ENCODE peak calls at places on chromosome 12, in ten cellular contexts. T, H, U, B, E, P, V, Q, J and L are unnamed samples.

GRCh38 chr12:98416845-98417244 is 98.5 kb upstream of the TMPO start:
- DNase-seq in T (no peak), H (peak), U (no peak), B (peak), E (peak), P (no peak), V (no peak), Q (no peak), J (no peak), L (no peak)

GRCh38 chr12:127723236-127723635 is 543.7 kb upstream of the TMEM132C start:
- DNase-seq in T (no peak), H (no peak), U (no peak), B (no peak), E (no peak), P (no peak), V (no peak), Q (no peak), J (no peak), L (no peak)

GRCh38 chr12:91523831-91524230 is 341.2 kb upstream of the DCN start:
- DNase-seq in T (no peak), H (no peak), U (no peak), B (no peak), E (no peak), P (no peak), V (no peak), Q (no peak), J (no peak), L (no peak)

GRCh38 chr12:89950421-89950820 is 241.8 kb upstream of the ATP2B1 start:
- DNase-seq in T (no peak), H (no peak), U (no peak), B (no peak), E (no peak), P (no peak), V (no peak), Q (no peak), J (no peak), L (no peak)

GRCh38 chr12:108789546-108789945 is 58.2 kb upstream of the CORO1C start:
- DNase-seq in T (no peak), H (no peak), U (peak), B (no peak), E (no peak), P (no peak), V (no peak), Q (no peak), J (no peak), L (no peak)

GRCh38 chr12:123131291-123131831 is 19.5 kb downstream of the PITPNM2 start:
- DNase-seq in T (no peak), H (peak), U (no peak), B (no peak), E (no peak), P (no peak), V (no peak), Q (no peak), J (no peak), L (no peak)

GRCh38 chr12:24366514-24366913 is 417.0 kb upstream of the SOX5 start:
- DNase-seq in T (no peak), H (no peak), U (no peak), B (no peak), E (no peak), P (no peak), V (no peak), Q (no peak), J (no peak), L (no peak)

GRCh38 chr12:126447346-126447745 is 1382.1 kb downstream of the AACS start:
- DNase-seq in T (no peak), H (no peak), U (no peak), B (no peak), E (no peak), P (no peak), V (no peak), Q (no peak), J (no peak), L (no peak)

GRCh38 chr12:124927325-124928094 is 13.1 kb upstream of the UBC start:
- DNase-seq in T (peak), H (peak), U (peak), B (peak), E (peak), P (peak), V (peak), Q (peak), J (peak), L (peak)

GRCh38 chr12:64452559-64453329 is 824 bp downstream of the TBK1 start:
- DNase-seq in T (no peak), H (peak), U (no peak), B (peak), E (peak), P (no peak), V (no peak), Q (no peak), J (no peak), L (no peak)

GRCh38 chr12:79737875-79738718 is 47.3 kb upstream of the PAWR start:
- DNase-seq in T (no peak), H (peak), U (no peak), B (peak), E (peak), P (no peak), V (no peak), Q (no peak), J (peak), L (peak)

GRCh38 chr12:78666584-78666983 is 198.0 kb upstream of the SYT1 start:
- DNase-seq in T (no peak), H (no peak), U (no peak), B (no peak), E (no peak), P (no peak), V (no peak), Q (no peak), J (no peak), L (no peak)

GRCh38 chr12:111596985-111597730 is 2.0 kb downstream of the ATXN2 start:
- DNase-seq in T (peak), H (peak), U (peak), B (peak), E (peak), P (peak), V (peak), Q (no peak), J (peak), L (peak)

GRCh38 chr12:69243099-69244084 is 4.0 kb downstream of the CPSF6 start:
- DNase-seq in T (no peak), H (no peak), U (no peak), B (no peak), E (no peak), P (no peak), V (no peak), Q (no peak), J (no peak), L (no peak)

GRCh38 chr12:108839890-108840230 is 17.5 kb downstream of the SSH1 start:
- DNase-seq in T (no peak), H (no peak), U (peak), B (no peak), E (no peak), P (no peak), V (no peak), Q (no peak), J (no peak), L (no peak)

GRCh38 chr12:49863946-49864816 is 21.3 kb upstream of the BCDIN3D start:
- DNase-seq in T (no peak), H (peak), U (peak), B (no peak), E (no peak), P (no peak), V (no peak), Q (no peak), J (no peak), L (no peak)

GRCh38 chr12:26156201-26156871 is 31.5 kb upstream of the BHLHE41 start:
- DNase-seq in T (no peak), H (peak), U (no peak), B (no peak), E (no peak), P (no peak), V (no peak), Q (no peak), J (no peak), L (no peak)

GRCh38 chr12:71594214-71594948 is 69.3 kb downstream of the ZFC3H1 start:
- DNase-seq in T (no peak), H (peak), U (no peak), B (no peak), E (peak), P (no peak), V (peak), Q (no peak), J (peak), L (no peak)

GRCh38 chr12:12527820-12528296 is 34.8 kb downstream of the DUSP16 start:
- DNase-seq in T (no peak), H (no peak), U (no peak), B (no peak), E (no peak), P (no peak), V (no peak), Q (no peak), J (peak), L (no peak)

GRCh38 chr12:95385246-95385645 is 88.7 kb upstream of the METAP2 start:
- DNase-seq in T (no peak), H (no peak), U (no peak), B (no peak), E (peak), P (peak), V (no peak), Q (no peak), J (peak), L (no peak)

GRCh38 chr12:93502802-93503623 is 35.7 kb downstream of the MRPL42 start:
- DNase-seq in T (peak), H (peak), U (no peak), B (peak), E (peak), P (no peak), V (no peak), Q (peak), J (peak), L (peak)

GRCh38 chr12:31339831-31340622 is 14.1 kb upstream of the SINHCAF start:
- DNase-seq in T (no peak), H (no peak), U (no peak), B (no peak), E (no peak), P (no peak), V (no peak), Q (no peak), J (no peak), L (no peak)

GRCh38 chr12:47773062-47773857 is at the start of gene SLC48A1:
- DNase-seq in T (peak), H (peak), U (peak), B (peak), E (peak), P (peak), V (peak), Q (peak), J (peak), L (peak)

GRCh38 chr12:43914923-43915468 is 79.1 kb downstream of the TMEM117 start:
- DNase-seq in T (no peak), H (peak), U (no peak), B (no peak), E (peak), P (no peak), V (no peak), Q (no peak), J (no peak), L (no peak)

GRCh38 chr12:106321139-106321850 is 18.8 kb downstream of the TCP11L2 start:
- DNase-seq in T (no peak), H (no peak), U (no peak), B (no peak), E (no peak), P (no peak), V (peak), Q (no peak), J (no peak), L (no peak)

GRCh38 chr12:131928080-131928764 is 854 bp upstream of the PUS1 start:
- DNase-seq in T (no peak), H (peak), U (no peak), B (no peak), E (peak), P (no peak), V (peak), Q (peak), J (no peak), L (no peak)

GRCh38 chr12:29148958-29149690 is at the start of gene FAR2:
- DNase-seq in T (peak), H (peak), U (peak), B (no peak), E (peak), P (peak), V (peak), Q (peak), J (no peak), L (peak)

GRCh38 chr12:79455314-79455713 is 235.4 kb downstream of the PAWR start:
- DNase-seq in T (no peak), H (no peak), U (no peak), B (no peak), E (no peak), P (no peak), V (no peak), Q (no peak), J (no peak), L (no peak)

GRCh38 chr12:58408516-58408915 is 467.1 kb downstream of the ATP23 start:
- DNase-seq in T (no peak), H (no peak), U (no peak), B (no peak), E (peak), P (no peak), V (peak), Q (no peak), J (no peak), L (no peak)

GRCh38 chr12:120529641-120530314 is 820 bp upstream of the COQ5 start:
- DNase-seq in T (no peak), H (peak), U (no peak), B (peak), E (no peak), P (no peak), V (no peak), Q (no peak), J (peak), L (peak)

GRCh38 chr12:94714378-94714777 is 64.0 kb upstream of the TMCC3 start:
- DNase-seq in T (no peak), H (no peak), U (no peak), B (peak), E (peak), P (peak), V (no peak), Q (no peak), J (peak), L (no peak)

GRCh38 chr12:110844551-110845395 is 2.0 kb upstream of the CCDC63 start:
- DNase-seq in T (no peak), H (no peak), U (no peak), B (peak), E (peak), P (peak), V (peak), Q (no peak), J (no peak), L (no peak)

GRCh38 chr12:20596036-20596435 is 99.1 kb upstream of the SLCO1C1 start:
- DNase-seq in T (no peak), H (no peak), U (no peak), B (no peak), E (no peak), P (no peak), V (no peak), Q (no peak), J (no peak), L (no peak)

GRCh38 chr12:55716582-55717396 is 943 bp downstream of the BLOC1S1 start:
- DNase-seq in T (no peak), H (no peak), U (peak), B (peak), E (no peak), P (peak), V (peak), Q (no peak), J (no peak), L (no peak)

GRCh38 chr12:65597527-65597926 is 226.8 kb upstream of the HMGA2 start:
- DNase-seq in T (no peak), H (no peak), U (no peak), B (no peak), E (no peak), P (no peak), V (no peak), Q (no peak), J (no peak), L (no peak)

GRCh38 chr12:65594373-65594772 is 229.9 kb upstream of the HMGA2 start:
- DNase-seq in T (no peak), H (no peak), U (no peak), B (no peak), E (no peak), P (no peak), V (no peak), Q (no peak), J (no peak), L (peak)

GRCh38 chr12:65598688-65599087 is 225.6 kb upstream of the HMGA2 start:
- DNase-seq in T (no peak), H (no peak), U (no peak), B (no peak), E (no peak), P (no peak), V (no peak), Q (no peak), J (no peak), L (no peak)

GRCh38 chr12:65595016-65595560 is 229.2 kb upstream of the HMGA2 start:
- DNase-seq in T (no peak), H (no peak), U (no peak), B (no peak), E (no peak), P (no peak), V (no peak), Q (no peak), J (no peak), L (no peak)

DNA sequence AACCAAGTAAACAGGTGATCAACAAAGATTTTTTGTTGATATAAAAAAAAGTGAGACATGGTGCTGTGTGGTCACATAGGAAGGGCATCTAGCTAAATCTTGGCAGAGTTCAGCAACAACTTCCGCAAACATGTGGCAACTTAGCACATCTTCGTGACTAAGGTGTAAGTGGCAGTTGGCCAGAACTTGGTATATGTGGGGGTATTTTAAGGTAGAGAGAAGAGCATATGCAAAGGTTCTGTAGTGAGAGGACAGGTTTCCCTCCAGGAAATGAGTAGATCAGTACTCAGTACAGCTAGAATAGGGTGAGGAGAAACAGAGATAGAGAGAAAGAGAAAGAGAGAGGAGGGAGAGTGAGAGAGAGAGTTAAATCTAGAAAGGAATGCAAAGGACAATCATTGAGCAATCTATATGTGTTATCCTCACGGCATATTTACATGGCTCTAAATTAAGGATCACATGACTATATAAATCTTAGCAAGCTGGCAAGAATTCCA is 227.7 kb upstream of the HMGA2 start:
- DNase-seq in T (no peak), H (no peak), U (no peak), B (peak), E (no peak), P (no peak), V (no peak), Q (no peak), J (no peak), L (no peak)
- H3K27ac ChIP-seq in T (no peak), H (no peak), U (no peak), B (no peak), E (no peak), P (no peak), V (no peak), Q (no peak), J (no peak), L (no peak)

GRCh38 chr12:104582739-104583138 is 126.0 kb downstream of the CHST11 start:
- DNase-seq in T (no peak), H (no peak), U (no peak), B (no peak), E (no peak), P (no peak), V (no peak), Q (no peak), J (no peak), L (no peak)
- H3K27ac ChIP-seq in T (no peak), H (no peak), U (no peak), B (no peak), E (no peak), P (no peak), V (no peak), Q (no peak), J (no peak), L (no peak)

GRCh38 chr12:4282892-4283511 is 9.4 kb downstream of the CCND2 start:
- DNase-seq in T (no peak), H (no peak), U (no peak), B (no peak), E (no peak), P (no peak), V (no peak), Q (no peak), J (no peak), L (no peak)
- H3K27ac ChIP-seq in T (no peak), H (no peak), U (no peak), B (no peak), E (no peak), P (no peak), V (no peak), Q (no peak), J (no peak), L (no peak)

GRCh38 chr12:14156606-14157005 is 175.2 kb upstream of the GRIN2B start:
- DNase-seq in T (no peak), H (no peak), U (no peak), B (no peak), E (no peak), P (no peak), V (no peak), Q (no peak), J (no peak), L (no peak)
- H3K27ac ChIP-seq in T (no peak), H (no peak), U (no peak), B (no peak), E (no peak), P (no peak), V (no peak), Q (no peak), J (no peak), L (no peak)

GRCh38 chr12:46413368-46413767 is 40.8 kb upstream of the SLC38A2 start:
- DNase-seq in T (no peak), H (no peak), U (no peak), B (no peak), E (no peak), P (no peak), V (no peak), Q (no peak), J (no peak), L (no peak)
- H3K27ac ChIP-seq in T (no peak), H (no peak), U (no peak), B (no peak), E (no peak), P (no peak), V (no peak), Q (no peak), J (no peak), L (no peak)

GRCh38 chr12:121811434-121812319 is 7.9 kb downstream of the SETD1B start:
- DNase-seq in T (peak), H (peak), U (peak), B (no peak), E (peak), P (peak), V (peak), Q (peak), J (peak), L (peak)
- H3K27ac ChIP-seq in T (peak), H (peak), U (peak), B (peak), E (peak), P (peak), V (peak), Q (peak), J (peak), L (peak)

DNA sequence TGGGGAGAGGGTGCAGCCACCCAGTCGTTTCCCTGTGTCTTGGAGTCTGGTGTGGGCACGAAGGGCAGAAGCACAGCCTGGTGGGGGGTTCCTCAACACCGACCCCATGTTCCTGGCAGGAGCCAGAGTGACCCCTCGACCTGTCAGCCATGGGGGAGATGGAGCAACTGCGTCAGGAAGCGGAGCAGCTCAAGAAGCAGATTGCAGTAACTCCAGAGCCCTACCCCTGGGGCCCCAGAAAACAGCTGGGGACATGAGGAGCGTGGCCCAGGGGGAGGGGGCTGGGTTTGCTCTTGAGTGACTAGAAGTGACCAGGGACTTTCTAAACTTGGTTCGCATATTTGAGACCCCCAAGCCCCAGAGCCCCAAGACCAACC is 402 bp downstream of the GNB3 start:
- DNase-seq in T (no peak), H (no peak), U (no peak), B (no peak), E (no peak), P (no peak), V (peak), Q (no peak), J (no peak), L (no peak)
- H3K27ac ChIP-seq in T (no peak), H (no peak), U (no peak), B (no peak), E (no peak), P (no peak), V (no peak), Q (no peak), J (no peak), L (no peak)

DNA sequence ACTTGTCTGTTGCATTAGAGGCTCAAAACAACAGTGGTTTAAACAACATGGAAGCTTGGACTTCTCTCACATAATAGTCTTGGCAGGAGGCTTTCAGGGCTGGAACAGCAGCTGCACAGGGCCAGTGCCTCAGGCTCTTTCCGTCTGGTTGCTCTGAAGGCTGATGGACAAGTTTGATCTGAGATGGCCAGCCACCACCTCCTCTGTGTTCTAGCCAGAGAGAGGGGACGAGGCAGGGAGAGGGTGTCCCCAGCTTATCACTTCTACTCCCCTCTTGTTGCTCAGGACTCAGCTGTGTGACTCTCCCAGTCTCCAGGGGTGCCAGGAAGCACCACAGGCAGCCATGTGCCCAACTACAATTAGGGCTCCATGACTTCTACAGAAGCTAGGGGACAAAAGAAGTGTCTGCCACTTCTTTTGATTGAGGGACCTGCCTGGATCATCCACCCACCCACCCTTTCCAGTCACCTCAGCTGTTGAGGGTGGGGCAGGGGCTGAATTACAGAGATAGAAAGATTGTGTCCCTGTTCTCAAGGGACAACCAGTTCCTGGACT is 46.6 kb downstream of the SMIM41 start:
- DNase-seq in T (no peak), H (peak), U (peak), B (no peak), E (no peak), P (no peak), V (peak), Q (no peak), J (no peak), L (no peak)
- H3K27ac ChIP-seq in T (peak), H (no peak), U (no peak), B (no peak), E (no peak), P (peak), V (peak), Q (no peak), J (no peak), L (no peak)